ENCODE peak calls at places on chromosomes 5 and 9, in nine cellular contexts. One of them, this sample, is unnamed.

GRCh38 chr9:37988041-37988440 is 81.0 kb downstream of the SHB start:
- DNase-seq in A549: no peak
- DNase-seq in GM23338: no peak
- DNase-seq in SK-N-SH: no peak
- DNase-seq in HCT116: no peak
- DNase-seq in HepG2: no peak
- DNase-seq in Panc1: no peak
- DNase-seq in K562: no peak
- DNase-seq in GM12878: no peak
- DNase-seq in this sample: no peak

GRCh38 chr5:93022770-93023169 is 558.2 kb downstream of the NR2F1-AS1 start:
- DNase-seq in A549: peak
- DNase-seq in GM23338: no peak
- DNase-seq in SK-N-SH: no peak
- DNase-seq in HCT116: no peak
- DNase-seq in HepG2: no peak
- DNase-seq in Panc1: no peak
- DNase-seq in K562: no peak
- DNase-seq in GM12878: no peak
- DNase-seq in this sample: no peak

GRCh38 chr5:171992305-171992704 is 14.1 kb downstream of the FBXW11 start:
- DNase-seq in A549: no peak
- DNase-seq in GM23338: no peak
- DNase-seq in SK-N-SH: no peak
- DNase-seq in HCT116: no peak
- DNase-seq in HepG2: no peak
- DNase-seq in Panc1: no peak
- DNase-seq in K562: no peak
- DNase-seq in GM12878: no peak
- DNase-seq in this sample: no peak

GRCh38 chr5:113608113-113608551 is 94.6 kb downstream of the YTHDC2 start:
- DNase-seq in A549: no peak
- DNase-seq in GM23338: no peak
- DNase-seq in SK-N-SH: no peak
- DNase-seq in HCT116: no peak
- DNase-seq in HepG2: no peak
- DNase-seq in Panc1: no peak
- DNase-seq in K562: no peak
- DNase-seq in GM12878: no peak
- DNase-seq in this sample: no peak

GRCh38 chr5:76542887-76543690 is 80.1 kb downstream of the F2RL2 start:
- DNase-seq in A549: no peak
- DNase-seq in GM23338: peak
- DNase-seq in SK-N-SH: no peak
- DNase-seq in HCT116: no peak
- DNase-seq in HepG2: no peak
- DNase-seq in Panc1: no peak
- DNase-seq in K562: peak
- DNase-seq in GM12878: no peak
- DNase-seq in this sample: no peak

GRCh38 chr5:56819027-56819881 is 3.9 kb downstream of the MAP3K1 start:
- DNase-seq in A549: no peak
- DNase-seq in GM23338: no peak
- DNase-seq in SK-N-SH: no peak
- DNase-seq in HCT116: no peak
- DNase-seq in HepG2: no peak
- DNase-seq in Panc1: no peak
- DNase-seq in K562: no peak
- DNase-seq in GM12878: no peak
- DNase-seq in this sample: no peak

GRCh38 chr5:121954086-121954485 is 7.7 kb upstream of the SRFBP1 start:
- DNase-seq in A549: no peak
- DNase-seq in GM23338: no peak
- DNase-seq in SK-N-SH: no peak
- DNase-seq in HCT116: no peak
- DNase-seq in HepG2: no peak
- DNase-seq in Panc1: no peak
- DNase-seq in K562: no peak
- DNase-seq in GM12878: no peak
- DNase-seq in this sample: no peak

GRCh38 chr5:110770286-110770685 is 31.5 kb downstream of the SLC25A46 start:
- DNase-seq in A549: no peak
- DNase-seq in GM23338: no peak
- DNase-seq in SK-N-SH: no peak
- DNase-seq in HCT116: no peak
- DNase-seq in HepG2: no peak
- DNase-seq in Panc1: no peak
- DNase-seq in K562: no peak
- DNase-seq in GM12878: no peak
- DNase-seq in this sample: no peak

GRCh38 chr9:109934499-109935214 is 154.7 kb downstream of the PALM2AKAP2 start:
- DNase-seq in A549: no peak
- DNase-seq in GM23338: no peak
- DNase-seq in SK-N-SH: no peak
- DNase-seq in HCT116: no peak
- DNase-seq in HepG2: no peak
- DNase-seq in Panc1: no peak
- DNase-seq in K562: no peak
- DNase-seq in GM12878: no peak
- DNase-seq in this sample: no peak

GRCh38 chr9:34413229-34413852 is 36.6 kb upstream of the MYORG start:
- DNase-seq in A549: peak
- DNase-seq in GM23338: peak
- DNase-seq in SK-N-SH: no peak
- DNase-seq in HCT116: no peak
- DNase-seq in HepG2: peak
- DNase-seq in Panc1: no peak
- DNase-seq in K562: peak
- DNase-seq in GM12878: no peak
- DNase-seq in this sample: no peak

GRCh38 chr9:128840524-128840923 is 10.9 kb upstream of the SPOUT1 start:
- DNase-seq in A549: no peak
- DNase-seq in GM23338: no peak
- DNase-seq in SK-N-SH: no peak
- DNase-seq in HCT116: no peak
- DNase-seq in HepG2: no peak
- DNase-seq in Panc1: no peak
- DNase-seq in K562: no peak
- DNase-seq in GM12878: no peak
- DNase-seq in this sample: no peak

GRCh38 chr9:129236441-129237145 is 58.5 kb upstream of the IER5L start:
- DNase-seq in A549: no peak
- DNase-seq in GM23338: no peak
- DNase-seq in SK-N-SH: no peak
- DNase-seq in HCT116: no peak
- DNase-seq in HepG2: no peak
- DNase-seq in Panc1: no peak
- DNase-seq in K562: no peak
- DNase-seq in GM12878: no peak
- DNase-seq in this sample: no peak

GRCh38 chr9:89792189-89793123 is 187.6 kb downstream of the GADD45G start:
- DNase-seq in A549: no peak
- DNase-seq in GM23338: no peak
- DNase-seq in SK-N-SH: no peak
- DNase-seq in HCT116: no peak
- DNase-seq in HepG2: no peak
- DNase-seq in Panc1: no peak
- DNase-seq in K562: no peak
- DNase-seq in GM12878: no peak
- DNase-seq in this sample: no peak

GRCh38 chr5:100550531-100551036 is 15.4 kb downstream of the FAM174A start:
- DNase-seq in A549: no peak
- DNase-seq in GM23338: no peak
- DNase-seq in SK-N-SH: no peak
- DNase-seq in HCT116: no peak
- DNase-seq in HepG2: no peak
- DNase-seq in Panc1: no peak
- DNase-seq in K562: no peak
- DNase-seq in GM12878: peak
- DNase-seq in this sample: no peak

GRCh38 chr5:62348723-62349481 is 42.9 kb downstream of the KIF2A start:
- DNase-seq in A549: no peak
- DNase-seq in GM23338: no peak
- DNase-seq in SK-N-SH: no peak
- DNase-seq in HCT116: no peak
- DNase-seq in HepG2: no peak
- DNase-seq in Panc1: no peak
- DNase-seq in K562: no peak
- DNase-seq in GM12878: no peak
- DNase-seq in this sample: no peak

GRCh38 chr5:50655810-50656205 is 10.6 kb upstream of the PARP8 start:
- DNase-seq in A549: no peak
- DNase-seq in GM23338: no peak
- DNase-seq in SK-N-SH: no peak
- DNase-seq in HCT116: no peak
- DNase-seq in HepG2: no peak
- DNase-seq in Panc1: no peak
- DNase-seq in K562: no peak
- DNase-seq in GM12878: no peak
- DNase-seq in this sample: no peak

GRCh38 chr9:30075022-30075421 is 2309.4 kb upstream of the ACO1 start:
- DNase-seq in A549: no peak
- DNase-seq in GM23338: peak
- DNase-seq in SK-N-SH: no peak
- DNase-seq in HCT116: no peak
- DNase-seq in HepG2: no peak
- DNase-seq in Panc1: no peak
- DNase-seq in K562: no peak
- DNase-seq in GM12878: no peak
- DNase-seq in this sample: no peak

GRCh38 chr5:140642718-140643117 is 3.5 kb downstream of the TMCO6 start:
- DNase-seq in A549: no peak
- DNase-seq in GM23338: no peak
- DNase-seq in SK-N-SH: no peak
- DNase-seq in HCT116: no peak
- DNase-seq in HepG2: no peak
- DNase-seq in Panc1: no peak
- DNase-seq in K562: no peak
- DNase-seq in GM12878: no peak
- DNase-seq in this sample: no peak
- TF ChIP-seq REST in A549: no peak
- TF ChIP-seq REST in GM23338: no peak
- TF ChIP-seq REST in SK-N-SH: no peak
- TF ChIP-seq REST in HCT116: no peak
- TF ChIP-seq REST in HepG2: no peak
- TF ChIP-seq REST in Panc1: no peak
- TF ChIP-seq REST in K562: no peak
- TF ChIP-seq REST in GM12878: no peak
- TF ChIP-seq REST in this sample: no peak

DNA sequence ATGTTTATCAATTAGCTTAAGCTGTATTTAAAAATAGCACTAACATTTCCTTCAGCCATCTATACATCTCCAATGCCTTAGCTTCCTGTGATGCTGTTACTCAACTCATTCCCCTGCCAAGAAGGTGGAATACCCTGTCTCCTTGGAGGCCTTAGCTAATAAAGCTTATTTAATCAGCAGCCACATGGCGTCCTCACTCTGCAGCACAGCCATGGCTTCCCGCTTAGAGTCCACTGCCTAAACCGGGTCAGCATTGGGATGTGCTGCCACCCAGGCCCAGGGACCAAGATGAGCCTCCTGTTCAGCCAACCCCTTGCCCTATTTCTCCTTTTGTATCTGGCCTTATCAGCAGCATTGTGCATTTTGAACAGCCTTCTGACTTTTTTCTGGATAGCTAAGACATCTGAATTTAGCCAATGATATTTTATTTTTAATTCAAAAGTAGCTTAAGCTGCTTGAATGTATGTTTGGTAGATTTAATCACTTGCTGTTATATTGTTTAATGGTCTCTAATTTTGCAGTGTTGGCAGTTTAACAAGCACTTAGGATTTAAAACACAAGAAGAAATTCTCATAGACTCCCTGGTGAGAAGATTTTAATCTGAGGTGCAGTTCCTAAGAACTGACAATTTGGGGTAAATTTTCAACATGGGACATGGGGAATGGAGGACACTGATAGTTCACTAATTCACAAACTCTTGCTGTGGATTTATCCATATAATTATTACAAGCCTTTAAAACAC is 113.0 kb downstream of the RPS23 start:
- DNase-seq in A549: peak
- DNase-seq in GM23338: peak
- DNase-seq in SK-N-SH: no peak
- DNase-seq in HCT116: no peak
- DNase-seq in HepG2: no peak
- DNase-seq in Panc1: no peak
- DNase-seq in K562: no peak
- DNase-seq in GM12878: no peak
- DNase-seq in this sample: no peak
- TF ChIP-seq REST in A549: no peak
- TF ChIP-seq REST in GM23338: no peak
- TF ChIP-seq REST in SK-N-SH: no peak
- TF ChIP-seq REST in HCT116: no peak
- TF ChIP-seq REST in HepG2: no peak
- TF ChIP-seq REST in Panc1: no peak
- TF ChIP-seq REST in K562: no peak
- TF ChIP-seq REST in GM12878: no peak
- TF ChIP-seq REST in this sample: no peak

DNA sequence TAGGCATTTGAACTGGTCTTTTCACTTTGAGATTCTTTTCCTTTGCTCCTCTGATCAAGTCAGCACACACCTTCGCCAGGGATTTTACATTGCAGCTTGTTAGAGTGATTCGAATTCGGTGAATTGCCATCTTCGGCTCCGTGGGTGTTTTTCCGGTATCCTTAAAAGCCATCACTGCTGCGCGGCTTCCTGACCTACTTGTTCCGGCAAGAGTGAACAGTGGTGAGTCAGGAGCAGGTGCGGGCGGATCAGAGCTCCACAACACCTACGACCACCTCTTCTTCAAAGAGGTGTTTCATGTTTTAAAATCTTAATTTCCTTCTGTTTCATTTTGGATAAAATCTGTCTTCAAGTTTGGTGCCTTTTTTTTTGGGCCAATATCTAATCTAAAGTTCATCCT is 134.6 kb downstream of the TMC1 start:
- DNase-seq in A549: no peak
- DNase-seq in GM23338: no peak
- DNase-seq in SK-N-SH: no peak
- DNase-seq in HCT116: no peak
- DNase-seq in HepG2: no peak
- DNase-seq in Panc1: no peak
- DNase-seq in K562: no peak
- DNase-seq in GM12878: no peak
- DNase-seq in this sample: no peak
- TF ChIP-seq REST in A549: no peak
- TF ChIP-seq REST in GM23338: no peak
- TF ChIP-seq REST in SK-N-SH: no peak
- TF ChIP-seq REST in HCT116: no peak
- TF ChIP-seq REST in HepG2: no peak
- TF ChIP-seq REST in Panc1: no peak
- TF ChIP-seq REST in K562: no peak
- TF ChIP-seq REST in GM12878: no peak
- TF ChIP-seq REST in this sample: no peak

DNA sequence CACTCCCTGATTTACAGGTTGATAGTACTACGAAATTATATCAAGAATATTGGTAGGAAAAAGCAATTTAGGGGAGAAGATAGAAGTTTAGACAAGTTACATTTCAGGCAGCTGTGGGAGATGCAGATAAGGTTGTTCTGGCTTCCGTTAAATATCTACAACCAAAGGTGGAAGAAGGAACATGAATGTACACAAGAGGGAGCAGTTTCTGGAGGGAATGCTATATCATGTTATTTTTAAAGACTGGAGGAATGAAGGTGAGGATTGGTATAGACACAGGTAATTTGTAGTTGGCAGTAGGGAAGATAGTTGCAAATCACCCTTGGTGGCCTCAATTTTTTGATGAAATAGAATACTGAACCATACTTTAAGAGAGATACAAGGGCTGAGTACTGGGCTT is 187.3 kb upstream of the NMUR2 start:
- DNase-seq in A549: peak
- DNase-seq in GM23338: peak
- DNase-seq in SK-N-SH: no peak
- DNase-seq in HCT116: no peak
- DNase-seq in HepG2: no peak
- DNase-seq in Panc1: no peak
- DNase-seq in K562: no peak
- DNase-seq in GM12878: no peak
- DNase-seq in this sample: no peak
- TF ChIP-seq REST in A549: no peak
- TF ChIP-seq REST in GM23338: no peak
- TF ChIP-seq REST in SK-N-SH: no peak
- TF ChIP-seq REST in HCT116: no peak
- TF ChIP-seq REST in HepG2: no peak
- TF ChIP-seq REST in Panc1: no peak
- TF ChIP-seq REST in K562: no peak
- TF ChIP-seq REST in GM12878: no peak
- TF ChIP-seq REST in this sample: no peak

This sample was measured in HL-60.